ENCODE peak calls at places on chromosome X, in five cellular contexts. A is mucosa of descending colon; J is PC-3; P is OCI-LY7; Z is CD8-positive, alpha-beta T cell. H is an unnamed sample. For H3K36me3, the result is how much of the 10 kb centered on the place peaks cover.

GRCh38 chrX:44306336-44306735 is 37.1 kb downstream of the EFHC2 start:
- DNase-seq in P (no peak), A (no peak), Z (no peak), J (peak), H (no peak)

GRCh38 chrX:102599950-102600579 is 750 bp downstream of the ARMCX5 start:
- DNase-seq in P (no peak), Z (no peak), A (no peak), J (peak), H (no peak)

GRCh38 chrX:79290596-79290995 is 76.5 kb downstream of the ITM2A start:
- DNase-seq in P (no peak), Z (no peak), J (no peak), A (no peak), H (no peak)

GRCh38 chrX:139936259-139936658 is 3.4 kb upstream of the ATP11C start:
- DNase-seq in J (peak), A (no peak), Z (no peak), P (peak), H (no peak)

GRCh38 chrX:150873616-150874015 is 24.9 kb downstream of the CD99L2 start:
- DNase-seq in A (no peak), J (peak), Z (no peak), P (no peak), H (no peak)

GRCh38 chrX:40471965-40472648 is 108.7 kb upstream of the ATP6AP2 start:
- DNase-seq in P (peak), A (no peak), J (peak), Z (no peak), H (no peak)

GRCh38 chrX:48505481-48505880 is 3.3 kb upstream of the PORCN start:
- DNase-seq in P (no peak), A (no peak), Z (no peak), J (no peak), H (no peak)

GRCh38 chrX:38426785-38427184 is 74.4 kb downstream of the OTC start:
- DNase-seq in J (peak), A (no peak), Z (no peak), P (no peak), H (no peak)

GRCh38 chrX:1102786-1103185 is 109.7 kb downstream of the CRLF2 start:
- DNase-seq in P (no peak), J (no peak), A (no peak), Z (no peak), H (no peak)

GRCh38 chrX:109533005-109533404 is 3.6 kb upstream of the NXT2 start:
- DNase-seq in Z (no peak), P (peak), A (no peak), J (no peak), H (no peak)

GRCh38 chrX:151384807-151385206 is 12.2 kb upstream of the VMA21 start:
- DNase-seq in A (no peak), J (no peak), P (no peak), Z (no peak), H (no peak)

GRCh38 chrX:118823263-118824172 is at the start of gene ZCCHC12:
- DNase-seq in P (no peak), Z (peak), A (no peak), J (peak), H (peak)

GRCh38 chrX:108131471-108131870 is 39.9 kb downstream of the ATG4A start:
- DNase-seq in A (no peak), Z (no peak), J (peak), P (no peak), H (no peak)

GRCh38 chrX:1534321-1535168 is 2.4 kb downstream of the P2RY8 start:
- DNase-seq in A (no peak), P (peak), J (no peak), Z (peak), H (peak)

GRCh38 chrX:138711399-138712347 is at the start of gene FGF13:
- DNase-seq in J (peak), Z (no peak), P (no peak), A (peak), H (no peak)

GRCh38 chrX:121858867-121859647 is 811.6 kb downstream of the GLUD2 start:
- DNase-seq in J (no peak), A (no peak), P (no peak), Z (no peak), H (no peak)

GRCh38 chrX:24619647-24620046 is 27.5 kb downstream of the PCYT1B start:
- DNase-seq in A (no peak), P (no peak), J (peak), Z (no peak), H (no peak)

GRCh38 chrX:68193234-68193633 is 240.1 kb downstream of the OPHN1 start:
- DNase-seq in P (no peak), J (no peak), A (no peak), Z (no peak), H (no peak)

GRCh38 chrX:134423606-134424005 is 36.4 kb upstream of the HPRT1 start:
- DNase-seq in Z (no peak), J (peak), P (peak), A (no peak), H (no peak)

GRCh38 chrX:42803320-42803719 is 25.4 kb upstream of the PPP1R2C start:
- DNase-seq in Z (no peak), P (no peak), A (no peak), J (no peak), H (no peak)

GRCh38 chrX:7412840-7413239 is 264.9 kb upstream of the PUDP start:
- DNase-seq in Z (no peak), A (no peak), J (no peak), P (no peak), H (no peak)

GRCh38 chrX:118717703-118718391 is 9.6 kb upstream of the IL13RA1 start:
- DNase-seq in J (no peak), P (no peak), Z (no peak), A (no peak), H (no peak)

GRCh38 chrX:116272328-116272727 is 101.8 kb downstream of the AGTR2 start:
- DNase-seq in J (peak), Z (no peak), P (no peak), A (no peak), H (no peak)

GRCh38 chrX:103774070-103774642 is 2.5 kb upstream of the PLP1 start:
- DNase-seq in Z (no peak), A (no peak), P (peak), J (peak), H (no peak)

GRCh38 chrX:267771-268261 is 13.4 kb upstream of the PLCXD1 start:
- DNase-seq in J (no peak), A (peak), P (no peak), Z (no peak), H (no peak)

DNA sequence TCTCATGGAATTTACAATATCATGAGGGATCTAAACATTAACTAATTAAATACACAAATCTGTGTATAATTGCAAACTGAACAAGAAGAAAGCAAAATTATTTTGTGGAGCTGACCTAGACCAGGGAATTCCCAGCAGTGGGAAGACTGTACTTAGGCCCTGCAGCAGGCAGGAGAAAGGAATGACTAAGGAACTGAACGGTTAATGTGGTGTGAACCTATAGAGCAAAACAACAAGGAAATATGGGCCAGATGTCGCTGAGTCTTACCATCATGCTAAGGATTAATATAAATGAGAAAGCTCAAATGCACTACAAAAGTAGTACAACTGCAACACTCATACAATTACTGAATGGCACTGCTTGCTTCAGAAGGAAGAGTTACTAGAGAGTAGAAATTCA is 120.3 kb upstream of the ATXN3L start:
- DNase-seq in P (no peak), J (no peak), Z (no peak), A (no peak), H (no peak)
- H3K36me3 ChIP-seq in P (under half), J (under half), Z (under half), A (under half), H (under half)

DNA sequence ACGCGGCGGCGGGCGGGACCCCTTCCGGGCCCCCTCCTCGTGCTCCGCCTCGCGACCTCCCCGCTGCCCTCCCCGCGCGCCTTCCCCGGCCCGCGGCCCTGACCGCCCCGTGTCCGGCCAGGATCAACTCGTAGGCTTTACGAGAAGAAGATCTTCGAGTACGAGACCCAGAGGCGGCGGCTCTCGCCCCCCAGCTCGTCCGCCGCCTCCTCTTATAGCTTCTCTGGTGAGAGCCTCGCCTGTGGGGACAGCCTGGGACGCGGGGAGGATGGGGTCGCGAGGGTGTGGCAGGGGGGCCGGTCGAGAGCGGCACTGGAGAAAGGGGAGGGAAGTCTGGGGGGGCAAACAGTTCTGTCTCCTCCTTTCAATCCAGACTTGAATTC is 465 bp downstream of the EMD start:
- DNase-seq in A (no peak), J (no peak), Z (no peak), P (no peak), H (no peak)
- H3K4me3 ChIP-seq in A (peak), J (peak), Z (peak), P (peak), H (peak)

GRCh38 chrX:11111038-11111851 is at the start of gene HCCS:
- DNase-seq in A (peak), P (peak), Z (peak), J (peak), H (peak)

GRCh38 chrX:11111947-11112346 is 815 bp downstream of the HCCS start:
- DNase-seq in P (no peak), J (no peak), A (no peak), Z (no peak), H (no peak)

GRCh38 chrX:11117751-11118150 is 6.6 kb downstream of the HCCS start:
- DNase-seq in P (no peak), J (no peak), Z (no peak), A (no peak), H (no peak)

GRCh38 chrX:11109968-11110367 is 1.2 kb upstream of the HCCS start:
- DNase-seq in J (no peak), P (no peak), A (no peak), Z (no peak), H (no peak)

GRCh38 chrX:11113731-11114130 is 2.6 kb downstream of the HCCS start:
- DNase-seq in Z (no peak), J (no peak), A (no peak), P (peak), H (no peak)
- H3K36me3 ChIP-seq in Z (under half), J (under half), A (under half), P (half or more), H (under half)

DNA sequence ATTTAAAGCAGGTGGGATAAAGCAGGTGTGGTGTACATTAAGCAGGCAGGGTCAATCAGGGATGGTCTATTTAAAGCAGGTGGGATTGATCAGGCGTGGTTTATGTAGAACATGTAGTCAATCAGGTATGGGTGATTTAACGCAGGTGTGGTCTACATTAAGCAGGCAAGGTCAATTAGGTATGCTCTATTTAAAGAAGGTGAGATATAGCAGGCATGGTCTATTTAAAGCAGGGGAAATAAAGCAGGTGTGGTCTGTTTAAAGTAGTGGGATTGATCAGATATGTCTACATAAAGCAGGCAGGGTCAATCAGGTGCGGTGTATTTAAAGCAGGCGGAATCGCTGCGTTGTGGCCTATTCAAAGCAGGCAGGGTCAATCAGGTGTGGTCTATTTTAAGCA is 88.6 kb upstream of the MXRA5 start:
- DNase-seq in P (no peak), Z (no peak), A (no peak), J (no peak), H (no peak)
- H3K4me3 ChIP-seq in P (no peak), Z (no peak), A (no peak), J (no peak), H (no peak)

DNA sequence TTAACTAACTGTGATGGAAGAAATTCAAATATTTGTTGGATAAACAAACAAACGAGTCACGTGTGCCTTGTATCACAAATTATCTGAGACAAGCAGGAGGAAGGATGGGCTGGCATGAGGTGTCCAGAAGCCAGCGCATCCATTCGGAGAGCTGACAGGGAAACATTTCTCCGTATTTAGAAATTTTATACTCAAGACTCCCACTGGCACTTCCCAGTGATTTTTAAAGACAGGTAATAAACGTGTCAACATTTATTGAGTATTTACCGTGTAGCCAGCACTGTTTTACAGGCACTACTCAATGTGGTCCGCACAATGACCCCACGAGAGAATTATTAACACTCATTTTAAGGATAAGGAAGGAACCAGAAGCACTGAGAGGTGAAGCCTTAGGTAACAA is 23.2 kb downstream of the GEMIN8 start:
- DNase-seq in A (no peak), J (no peak), Z (no peak), P (no peak), H (no peak)
- H3K36me3 ChIP-seq in A (under half), J (under half), Z (under half), P (under half), H (under half)

GRCh38 chrX:12791253-12792228 is at the start of gene PRPS2:
- DNase-seq in P (peak), A (peak), J (peak), Z (peak), H (peak)
- H3K4me3 ChIP-seq in P (peak), A (peak), J (peak), Z (peak), H (peak)

GRCh38 chrX:15816453-15816838 is 26.2 kb downstream of the ZRSR2 start:
- DNase-seq in J (no peak), A (no peak), Z (no peak), P (no peak), H (no peak)
- H3K36me3 ChIP-seq in J (under half), A (under half), Z (under half), P (half or more), H (under half)

GRCh38 chrX:132413459-132413858 is 75.4 kb downstream of the MBNL3 start:
- DNase-seq in A (no peak), P (no peak), J (no peak), Z (no peak), H (no peak)
- H3K4me3 ChIP-seq in A (no peak), P (no peak), J (no peak), Z (no peak), H (no peak)

GRCh38 chrX:15328821-15329220 is 6.5 kb downstream of the PIGA start:
- DNase-seq in A (no peak), Z (no peak), J (no peak), P (no peak), H (no peak)
- H3K36me3 ChIP-seq in A (under half), Z (under half), J (under half), P (under half), H (under half)

DNA sequence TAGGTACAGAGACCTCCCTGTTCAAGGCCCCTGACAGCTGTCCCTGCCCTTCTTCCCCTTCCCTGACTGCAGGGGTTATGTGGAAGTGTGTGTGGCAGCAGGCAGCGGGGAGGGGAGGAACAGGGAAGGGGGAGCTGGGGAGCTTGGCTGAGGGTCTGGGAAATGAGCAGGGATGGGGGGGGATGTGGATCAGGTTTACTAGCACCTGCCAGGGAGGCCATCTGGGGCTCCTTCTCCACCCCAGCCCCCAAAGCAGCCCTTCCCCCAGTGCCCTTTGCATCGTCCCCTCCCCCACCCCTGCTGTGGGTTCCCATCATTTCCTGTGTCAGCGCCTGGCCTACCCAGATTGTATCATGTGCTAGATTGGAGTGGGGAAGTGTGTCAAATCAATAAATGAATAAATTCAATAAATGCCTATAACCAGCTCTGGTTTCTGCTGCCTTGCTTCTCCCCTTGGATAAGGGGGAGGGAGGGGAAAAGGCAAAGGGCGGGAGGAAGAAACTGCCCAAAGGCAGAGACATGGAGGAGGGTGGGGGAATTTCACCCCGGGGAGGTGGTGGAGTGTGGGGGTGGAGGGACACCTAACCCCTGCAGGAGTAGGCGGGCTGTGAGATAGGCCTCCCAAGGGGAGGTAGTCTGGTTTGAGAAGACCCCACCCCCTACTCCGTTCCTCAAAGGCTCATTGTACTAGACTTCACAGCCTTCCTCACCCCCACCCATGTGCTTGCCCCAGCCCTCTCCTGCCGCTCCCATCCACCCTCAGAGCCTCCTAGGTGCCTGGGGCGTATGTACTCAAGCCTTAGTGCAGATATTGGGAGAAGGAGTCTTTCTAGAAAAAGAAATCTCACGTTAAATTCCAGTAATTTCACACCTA is 3.2 kb downstream of the CXorf65 start:
- DNase-seq in A (peak), J (no peak), P (peak), Z (no peak), H (peak)
- H3K4me3 ChIP-seq in A (no peak), J (no peak), P (peak), Z (peak), H (peak)